ENCODE peak calls at places on chromosomes 3 and 15, in four cellular contexts. W, S, B and U are unnamed samples.

GRCh38 chr3:40801276-40801675 is 276.5 kb downstream of the ZNF621 start:
- DNase-seq in W (no peak), S (no peak), B (no peak), U (no peak)

GRCh38 chr15:97425596-97425995 is 534.9 kb upstream of the ARRDC4 start:
- DNase-seq in W (no peak), S (no peak), B (no peak), U (no peak)

GRCh38 chr15:51132384-51133139 is 37.9 kb upstream of the TNFAIP8L3 start:
- DNase-seq in W (peak), S (peak), B (peak), U (no peak)

GRCh38 chr3:908839-909238 is 184.0 kb upstream of the CNTN6 start:
- DNase-seq in W (no peak), S (no peak), B (peak), U (no peak)

GRCh38 chr15:50418041-50418583 is 6.1 kb upstream of the USP8 start:
- DNase-seq in W (peak), S (no peak), B (no peak), U (no peak)

GRCh38 chr3:87503901-87504498 is 227.6 kb upstream of the POU1F1 start:
- DNase-seq in W (peak), S (peak), B (peak), U (no peak)

GRCh38 chr15:89003865-89004725 is 84.2 kb upstream of the ABHD2 start:
- DNase-seq in W (no peak), S (peak), B (peak), U (no peak)

GRCh38 chr3:50260027-50260941 is 8.7 kb upstream of the SEMA3B start:
- DNase-seq in W (no peak), S (peak), B (peak), U (no peak)

GRCh38 chr3:182713743-182714517 is 79.4 kb upstream of the ATP11B start:
- DNase-seq in W (peak), S (no peak), B (peak), U (peak)

GRCh38 chr3:171904829-171905228 is 61.7 kb downstream of the TMEM212 start:
- DNase-seq in W (no peak), S (no peak), B (no peak), U (no peak)

GRCh38 chr15:86445750-86446149 is 366.1 kb downstream of the AGBL1 start:
- DNase-seq in W (no peak), S (no peak), B (no peak), U (no peak)

GRCh38 chr3:120172070-120172469 is 77.8 kb upstream of the GSK3B start:
- DNase-seq in W (no peak), S (no peak), B (no peak), U (no peak)

GRCh38 chr3:124985358-124985757 is 50.8 kb upstream of the MUC13 start:
- DNase-seq in W (peak), S (no peak), B (no peak), U (no peak)

GRCh38 chr15:50210462-50211264 is 28.7 kb downstream of the SLC27A2 start:
- DNase-seq in W (no peak), S (no peak), B (no peak), U (no peak)

DNA sequence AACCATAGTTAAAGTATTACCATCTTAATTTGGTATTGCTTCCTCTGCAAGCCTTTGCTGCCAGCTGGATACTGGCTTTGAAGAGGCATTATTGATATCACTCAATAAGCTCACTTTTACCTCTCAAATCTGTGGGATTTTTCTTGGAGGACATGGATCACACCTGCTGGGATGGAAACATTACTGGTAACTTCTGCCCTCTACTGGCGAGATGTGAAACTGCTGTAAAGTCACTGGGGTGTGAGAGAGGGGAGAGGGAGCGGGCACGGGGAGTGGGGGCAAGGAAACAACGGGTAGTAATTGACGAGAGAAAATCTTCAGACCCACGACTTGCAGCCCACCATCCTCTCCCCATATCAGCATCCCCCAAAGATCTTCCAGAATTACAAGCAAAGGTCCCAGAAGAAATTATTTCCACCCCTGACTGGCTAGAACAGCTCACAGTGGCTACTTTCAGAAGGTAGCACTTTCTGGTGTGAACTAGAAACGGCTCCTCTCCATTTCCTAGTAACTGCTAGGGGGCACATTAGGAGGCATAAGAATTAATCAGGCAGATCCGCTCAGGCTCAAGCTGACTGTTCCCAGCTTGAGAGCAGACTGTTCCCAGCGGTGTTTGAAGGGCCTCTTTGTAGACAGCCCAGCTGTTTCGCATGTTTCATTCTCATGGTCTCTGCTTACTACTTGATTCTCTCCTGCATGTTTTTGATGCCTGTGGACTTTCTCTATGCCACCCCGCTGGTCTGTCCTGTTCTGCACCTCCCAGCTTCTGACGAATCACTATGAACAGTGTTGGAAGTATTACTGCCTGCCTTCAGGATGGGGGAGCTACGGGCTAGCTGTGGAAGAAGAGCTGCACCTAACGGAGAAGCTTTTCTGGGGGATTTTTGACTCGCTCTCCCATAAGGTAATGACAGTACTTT is 230.3 kb upstream of the CHRM5 start:
- DNase-seq in W (peak), S (peak), B (peak), U (no peak)
- TF ChIP-seq JUND in W (no peak), S (no peak), B (no peak), U (no peak)

GRCh38 chr15:70062321-70062956 is 35.3 kb downstream of the TLE3 start:
- DNase-seq in W (no peak), S (no peak), B (peak), U (no peak)

GRCh38 chr15:70061086-70061370 is 36.7 kb downstream of the TLE3 start:
- DNase-seq in W (no peak), S (no peak), B (no peak), U (no peak)

GRCh38 chr15:70063284-70063991 is 34.3 kb downstream of the TLE3 start:
- DNase-seq in W (no peak), S (no peak), B (no peak), U (no peak)

GRCh38 chr15:70060214-70061085 is 37.3 kb downstream of the TLE3 start:
- DNase-seq in W (no peak), S (no peak), B (no peak), U (no peak)

DNA sequence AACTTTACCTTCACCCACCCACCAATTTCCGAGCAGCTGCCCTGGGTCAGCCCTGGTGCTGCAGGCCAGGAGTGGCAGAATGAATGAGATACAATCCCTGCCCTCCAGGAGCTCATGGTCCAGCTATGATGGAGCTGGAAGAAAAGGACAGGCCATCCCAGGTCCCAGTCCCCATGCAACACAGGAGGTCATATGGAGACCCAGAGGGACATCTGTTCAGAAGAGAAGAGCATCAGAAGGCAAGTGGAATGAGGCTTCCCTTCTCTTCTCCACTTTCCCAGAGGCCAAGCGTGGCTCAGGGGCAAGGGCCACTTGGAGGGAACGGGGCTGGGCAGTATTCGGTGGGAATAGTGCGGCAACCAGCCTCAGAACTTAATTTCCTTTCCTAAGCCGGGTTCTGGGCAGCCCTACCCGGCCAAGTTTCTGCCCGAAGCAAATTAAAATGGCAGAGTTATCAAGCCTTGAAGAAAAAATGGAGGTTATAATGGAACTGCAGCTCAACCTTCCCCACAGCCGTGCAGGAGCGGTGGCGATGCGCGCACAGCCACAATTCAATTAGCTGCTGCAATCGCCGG is 35.9 kb downstream of the TLE3 start:
- DNase-seq in W (no peak), S (no peak), B (no peak), U (no peak)
- TF ChIP-seq JUND in W (no peak), S (no peak), B (no peak), U (no peak)

GRCh38 chr15:90497912-90498311 is 31.8 kb upstream of the CRTC3 start:
- DNase-seq in W (no peak), S (peak), B (no peak), U (no peak)

GRCh38 chr15:90495067-90495466 is 34.7 kb upstream of the CRTC3 start:
- DNase-seq in W (no peak), S (peak), B (no peak), U (no peak)

GRCh38 chr15:90497374-90497773 is 32.3 kb upstream of the CRTC3 start:
- DNase-seq in W (no peak), S (no peak), B (no peak), U (no peak)

GRCh38 chr15:90493647-90494046 is 36.1 kb upstream of the CRTC3 start:
- DNase-seq in W (no peak), S (no peak), B (no peak), U (no peak)

GRCh38 chr15:90496791-90497190 is 32.9 kb upstream of the CRTC3 start:
- DNase-seq in W (no peak), S (no peak), B (no peak), U (no peak)
- TF ChIP-seq JUND in W (no peak), S (no peak), B (no peak), U (no peak)

DNA sequence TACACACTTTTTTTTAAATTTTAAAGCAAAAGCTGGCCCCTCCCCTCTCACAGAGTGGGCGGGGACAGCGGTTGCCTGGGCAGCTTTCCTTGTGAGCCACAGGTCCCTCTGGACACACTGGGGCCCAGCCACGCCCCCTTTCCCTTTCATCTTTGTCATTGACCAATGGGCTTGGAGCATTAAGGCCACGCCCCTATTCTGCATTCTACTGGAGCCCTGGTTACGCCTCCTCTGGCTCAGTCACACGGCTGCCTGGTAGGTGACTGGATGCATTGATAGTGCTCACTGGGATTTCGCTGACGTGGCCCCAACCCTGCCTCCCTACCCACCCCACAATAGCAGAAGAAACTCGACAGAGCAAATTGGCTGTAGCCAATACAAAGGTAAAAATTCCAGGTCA is 112.5 kb upstream of the FAN1 start:
- DNase-seq in W (no peak), S (peak), B (peak), U (no peak)
- TF ChIP-seq JUND in W (no peak), S (no peak), B (no peak), U (no peak)

GRCh38 chr15:84773716-84774115 is 25.3 kb downstream of the ZNF592 start:
- DNase-seq in W (no peak), S (no peak), B (no peak), U (no peak)
- TF ChIP-seq JUND in W (no peak), S (no peak), B (no peak), U (no peak)

DNA sequence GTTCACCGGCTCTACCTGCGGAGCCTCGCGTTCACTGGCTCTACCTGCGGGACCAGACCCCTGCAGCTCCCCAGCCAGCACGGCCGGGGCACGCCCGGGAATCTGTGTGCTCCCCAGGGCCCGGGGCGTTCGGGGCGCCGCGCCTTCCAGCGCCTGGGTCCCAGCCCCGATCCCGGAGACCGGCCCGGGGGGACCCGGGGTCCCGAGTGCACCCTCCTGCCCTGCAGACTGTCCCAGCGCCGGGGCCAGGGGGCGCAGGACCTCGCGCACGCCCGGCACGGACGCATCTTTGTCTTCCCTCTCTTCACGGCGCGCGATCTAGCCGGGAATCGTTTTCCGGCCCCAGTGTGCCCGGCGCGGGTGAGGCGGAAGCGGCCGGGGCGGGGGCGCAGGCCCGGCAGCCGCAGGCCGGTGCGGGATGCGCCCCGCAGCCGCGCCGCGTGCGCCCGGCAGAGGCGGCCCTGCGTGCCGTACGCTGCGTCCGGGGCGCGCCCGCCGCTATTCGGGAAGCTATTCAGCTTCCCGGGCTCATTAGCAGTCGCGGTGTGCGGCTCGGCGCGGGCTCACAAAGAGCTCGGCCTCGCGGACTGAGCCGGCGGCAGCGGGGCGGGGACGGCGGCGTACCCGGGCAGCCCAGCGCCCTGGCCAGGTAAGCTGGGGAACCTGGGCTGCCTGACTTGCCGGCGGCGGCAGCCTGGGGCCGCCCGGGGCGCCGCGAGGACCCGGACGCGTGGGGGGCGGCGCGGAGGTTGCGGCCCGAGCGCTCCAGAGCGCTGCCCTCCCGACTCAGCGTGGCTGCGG is at the start of gene APBA2:
- DNase-seq in W (no peak), S (peak), B (peak), U (no peak)
- TF ChIP-seq JUND in W (no peak), S (no peak), B (no peak), U (no peak)

DNA sequence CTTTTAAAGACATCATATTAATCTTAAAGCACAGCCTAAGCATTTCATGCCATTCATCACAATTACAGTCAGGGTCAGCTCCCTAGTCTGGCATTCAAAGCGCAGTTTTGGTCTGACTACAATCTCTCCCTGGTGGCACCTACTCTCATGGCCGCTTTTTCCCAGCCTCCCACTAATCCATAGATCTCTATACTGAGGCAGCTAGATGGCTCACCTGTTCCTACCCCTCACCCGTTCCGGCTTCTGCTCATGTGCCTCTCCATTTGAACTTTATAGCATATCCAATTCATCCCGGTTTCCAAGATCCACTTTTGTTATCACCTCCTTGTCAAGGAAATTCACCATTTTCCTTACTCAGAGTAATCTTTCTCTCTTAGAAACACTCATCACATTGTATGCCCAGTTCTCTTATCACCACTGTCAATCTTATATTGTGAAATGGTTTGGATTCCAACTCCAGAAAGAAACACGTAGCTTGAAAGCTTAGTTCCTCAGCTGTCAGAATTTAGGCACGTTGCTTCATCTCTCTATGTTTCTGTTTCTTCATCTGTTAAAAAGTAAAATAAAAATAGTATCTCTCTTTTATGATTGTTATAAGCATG is 220.0 kb upstream of the UBE2E2 start:
- DNase-seq in W (no peak), S (no peak), B (no peak), U (no peak)
- TF ChIP-seq JUND in W (no peak), S (no peak), B (no peak), U (no peak)